ENCODE peak calls at places on chromosome X, in nine cellular contexts. One of them, this sample, is unnamed.

GRCh38 chrX:10098235-10098819 is 58.4 kb upstream of the CLCN4 start:
- DNase-seq in stromal cell of bone marrow: no peak
- DNase-seq in stimulated activated CD4-positive, alpha-beta T cell treated with anti-CD3 and anti-CD28 coated beads, Interleukin-1b, Interleukin-23, amount 100 ng/mL, for 24 hours: no peak
- DNase-seq in AG04450: no peak
- DNase-seq in mesothelial cell of epicardium: no peak
- DNase-seq in ELR: no peak
- DNase-seq in Calu3: no peak
- DNase-seq in iPS-NIHi11: no peak
- DNase-seq in GM12865: peak
- DNase-seq in this sample: no peak

GRCh38 chrX:81215685-81216084 is 13.8 kb downstream of the SH3BGRL start:
- DNase-seq in stromal cell of bone marrow: no peak
- DNase-seq in stimulated activated CD4-positive, alpha-beta T cell treated with anti-CD3 and anti-CD28 coated beads, Interleukin-1b, Interleukin-23, amount 100 ng/mL, for 24 hours: no peak
- DNase-seq in AG04450: no peak
- DNase-seq in mesothelial cell of epicardium: no peak
- DNase-seq in ELR: no peak
- DNase-seq in Calu3: no peak
- DNase-seq in iPS-NIHi11: no peak
- DNase-seq in GM12865: no peak
- DNase-seq in this sample: no peak

GRCh38 chrX:65522739-65523372 is 11.7 kb downstream of the LAS1L start:
- DNase-seq in stromal cell of bone marrow: peak
- DNase-seq in stimulated activated CD4-positive, alpha-beta T cell treated with anti-CD3 and anti-CD28 coated beads, Interleukin-1b, Interleukin-23, amount 100 ng/mL, for 24 hours: no peak
- DNase-seq in AG04450: no peak
- DNase-seq in mesothelial cell of epicardium: no peak
- DNase-seq in ELR: peak
- DNase-seq in Calu3: no peak
- DNase-seq in iPS-NIHi11: no peak
- DNase-seq in GM12865: no peak
- DNase-seq in this sample: no peak

GRCh38 chrX:2831471-2832228 is 2.9 kb downstream of the GYG2 start:
- DNase-seq in stromal cell of bone marrow: no peak
- DNase-seq in stimulated activated CD4-positive, alpha-beta T cell treated with anti-CD3 and anti-CD28 coated beads, Interleukin-1b, Interleukin-23, amount 100 ng/mL, for 24 hours: no peak
- DNase-seq in AG04450: no peak
- DNase-seq in mesothelial cell of epicardium: no peak
- DNase-seq in ELR: no peak
- DNase-seq in Calu3: no peak
- DNase-seq in iPS-NIHi11: no peak
- DNase-seq in GM12865: no peak
- DNase-seq in this sample: no peak

GRCh38 chrX:13048265-13048664 is 3.8 kb upstream of the FAM9C start:
- DNase-seq in stromal cell of bone marrow: no peak
- DNase-seq in stimulated activated CD4-positive, alpha-beta T cell treated with anti-CD3 and anti-CD28 coated beads, Interleukin-1b, Interleukin-23, amount 100 ng/mL, for 24 hours: no peak
- DNase-seq in AG04450: no peak
- DNase-seq in mesothelial cell of epicardium: no peak
- DNase-seq in ELR: peak
- DNase-seq in Calu3: no peak
- DNase-seq in iPS-NIHi11: no peak
- DNase-seq in GM12865: no peak
- DNase-seq in this sample: no peak

GRCh38 chrX:134431894-134432293 is 28.1 kb upstream of the HPRT1 start:
- DNase-seq in stromal cell of bone marrow: peak
- DNase-seq in stimulated activated CD4-positive, alpha-beta T cell treated with anti-CD3 and anti-CD28 coated beads, Interleukin-1b, Interleukin-23, amount 100 ng/mL, for 24 hours: no peak
- DNase-seq in AG04450: no peak
- DNase-seq in mesothelial cell of epicardium: no peak
- DNase-seq in ELR: peak
- DNase-seq in Calu3: no peak
- DNase-seq in iPS-NIHi11: no peak
- DNase-seq in GM12865: peak
- DNase-seq in this sample: no peak

GRCh38 chrX:18995216-18995615 is 11.3 kb upstream of the PHKA2 start:
- DNase-seq in stromal cell of bone marrow: no peak
- DNase-seq in stimulated activated CD4-positive, alpha-beta T cell treated with anti-CD3 and anti-CD28 coated beads, Interleukin-1b, Interleukin-23, amount 100 ng/mL, for 24 hours: no peak
- DNase-seq in AG04450: no peak
- DNase-seq in mesothelial cell of epicardium: no peak
- DNase-seq in ELR: peak
- DNase-seq in Calu3: no peak
- DNase-seq in iPS-NIHi11: no peak
- DNase-seq in GM12865: no peak
- DNase-seq in this sample: no peak

GRCh38 chrX:8003147-8003883 is 76.1 kb upstream of the PNPLA4 start:
- DNase-seq in stromal cell of bone marrow: no peak
- DNase-seq in stimulated activated CD4-positive, alpha-beta T cell treated with anti-CD3 and anti-CD28 coated beads, Interleukin-1b, Interleukin-23, amount 100 ng/mL, for 24 hours: no peak
- DNase-seq in AG04450: no peak
- DNase-seq in mesothelial cell of epicardium: no peak
- DNase-seq in ELR: no peak
- DNase-seq in Calu3: no peak
- DNase-seq in iPS-NIHi11: no peak
- DNase-seq in GM12865: no peak
- DNase-seq in this sample: no peak

GRCh38 chrX:150362599-150363481 is at the start of gene MAMLD1:
- DNase-seq in stromal cell of bone marrow: peak
- DNase-seq in stimulated activated CD4-positive, alpha-beta T cell treated with anti-CD3 and anti-CD28 coated beads, Interleukin-1b, Interleukin-23, amount 100 ng/mL, for 24 hours: no peak
- DNase-seq in AG04450: no peak
- DNase-seq in mesothelial cell of epicardium: no peak
- DNase-seq in ELR: peak
- DNase-seq in Calu3: peak
- DNase-seq in iPS-NIHi11: peak
- DNase-seq in GM12865: peak
- DNase-seq in this sample: peak

GRCh38 chrX:154018518-154019060 is 1.1 kb downstream of the IRAK1 start:
- DNase-seq in stromal cell of bone marrow: no peak
- DNase-seq in stimulated activated CD4-positive, alpha-beta T cell treated with anti-CD3 and anti-CD28 coated beads, Interleukin-1b, Interleukin-23, amount 100 ng/mL, for 24 hours: no peak
- DNase-seq in AG04450: no peak
- DNase-seq in mesothelial cell of epicardium: no peak
- DNase-seq in ELR: no peak
- DNase-seq in Calu3: no peak
- DNase-seq in iPS-NIHi11: no peak
- DNase-seq in GM12865: no peak
- DNase-seq in this sample: no peak

This sample was measured in hepatocyte.